ENCODE peak calls at places on chromosome 20, in four cellular contexts. One of them, this sample, is unnamed.

GRCh38 chr20:33576432-33576883 is 85.7 kb upstream of the C20orf144 start:
- DNase-seq in CD8-positive, alpha-beta T cell: no peak
- DNase-seq in GM23338: peak; percentile 28
- DNase-seq in AG09309: no peak
- DNase-seq in this sample: no peak

GRCh38 chr20:33837096-33837830 is 26.1 kb downstream of the CHMP4B start:
- DNase-seq in CD8-positive, alpha-beta T cell: no peak
- DNase-seq in GM23338: no peak
- DNase-seq in AG09309: no peak
- DNase-seq in this sample: no peak

GRCh38 chr20:38969708-38970107 is 7.6 kb downstream of the DHX35 start:
- DNase-seq in CD8-positive, alpha-beta T cell: no peak
- DNase-seq in GM23338: no peak
- DNase-seq in AG09309: no peak
- DNase-seq in this sample: no peak

GRCh38 chr20:62104234-62104789 is 18.0 kb upstream of the LSM14B start:
- DNase-seq in CD8-positive, alpha-beta T cell: no peak
- DNase-seq in GM23338: no peak
- DNase-seq in AG09309: no peak
- DNase-seq in this sample: no peak

GRCh38 chr20:17511401-17511800 is 19.8 kb downstream of the BFSP1 start:
- DNase-seq in CD8-positive, alpha-beta T cell: no peak
- DNase-seq in GM23338: no peak
- DNase-seq in AG09309: no peak
- DNase-seq in this sample: no peak

GRCh38 chr20:3473324-3473723 is 2.5 kb downstream of the ATRN start:
- DNase-seq in CD8-positive, alpha-beta T cell: no peak
- DNase-seq in GM23338: no peak
- DNase-seq in AG09309: no peak
- DNase-seq in this sample: no peak

GRCh38 chr20:32523613-32524218 is 61.4 kb downstream of the NOL4L start:
- DNase-seq in CD8-positive, alpha-beta T cell: no peak
- DNase-seq in GM23338: no peak
- DNase-seq in AG09309: no peak
- DNase-seq in this sample: no peak

GRCh38 chr20:4006640-4007039 is 8.7 kb downstream of the RNF24 start:
- DNase-seq in CD8-positive, alpha-beta T cell: no peak
- DNase-seq in GM23338: peak; percentile 40
- DNase-seq in AG09309: no peak
- DNase-seq in this sample: no peak

GRCh38 chr20:11271920-11272594 is 598.3 kb upstream of the JAG1 start:
- DNase-seq in CD8-positive, alpha-beta T cell: no peak
- DNase-seq in GM23338: no peak
- DNase-seq in AG09309: no peak
- DNase-seq in this sample: no peak

GRCh38 chr20:17109307-17109706 is 117.5 kb upstream of the PCSK2 start:
- DNase-seq in CD8-positive, alpha-beta T cell: no peak
- DNase-seq in GM23338: no peak
- DNase-seq in AG09309: no peak
- DNase-seq in this sample: no peak

GRCh38 chr20:58032599-58032998 is 195.9 kb downstream of the ANKRD60 start:
- DNase-seq in CD8-positive, alpha-beta T cell: no peak
- DNase-seq in GM23338: no peak
- DNase-seq in AG09309: no peak
- DNase-seq in this sample: no peak

GRCh38 chr20:19321176-19321575 is 108.7 kb downstream of the SLC24A3 start:
- DNase-seq in CD8-positive, alpha-beta T cell: no peak
- DNase-seq in GM23338: no peak
- DNase-seq in AG09309: no peak
- DNase-seq in this sample: no peak

GRCh38 chr20:8331740-8332412 is 199.8 kb downstream of the PLCB1 start:
- DNase-seq in CD8-positive, alpha-beta T cell: no peak
- DNase-seq in GM23338: no peak
- DNase-seq in AG09309: no peak
- DNase-seq in this sample: peak; percentile 44

GRCh38 chr20:57505991-57506390 is 18.9 kb downstream of the CTCFL start:
- DNase-seq in CD8-positive, alpha-beta T cell: no peak
- DNase-seq in GM23338: no peak
- DNase-seq in AG09309: no peak
- DNase-seq in this sample: no peak

GRCh38 chr20:61965606-61966491 is 99.8 kb downstream of the TAF4 start:
- DNase-seq in CD8-positive, alpha-beta T cell: peak; percentile 9
- DNase-seq in GM23338: peak; percentile 75
- DNase-seq in AG09309: no peak
- DNase-seq in this sample: no peak

GRCh38 chr20:25320035-25320800 is 70.4 kb downstream of the ABHD12 start:
- DNase-seq in CD8-positive, alpha-beta T cell: no peak
- DNase-seq in GM23338: no peak
- DNase-seq in AG09309: no peak
- DNase-seq in this sample: no peak

GRCh38 chr20:21701171-21701876 is 4.1 kb upstream of the PAX1 start:
- DNase-seq in CD8-positive, alpha-beta T cell: no peak
- DNase-seq in GM23338: peak; percentile 85
- DNase-seq in AG09309: no peak
- DNase-seq in this sample: no peak

GRCh38 chr20:51275816-51276215 is 252.9 kb upstream of the KCNG1 start:
- DNase-seq in CD8-positive, alpha-beta T cell: no peak
- DNase-seq in GM23338: no peak
- DNase-seq in AG09309: peak; percentile 13
- DNase-seq in this sample: no peak

GRCh38 chr20:34318609-34319443 is 15.7 kb upstream of the AHCY start:
- DNase-seq in CD8-positive, alpha-beta T cell: no peak
- DNase-seq in GM23338: peak; percentile 41
- DNase-seq in AG09309: no peak
- DNase-seq in this sample: no peak

GRCh38 chr20:44247676-44248419 is 740 bp downstream of the GDAP1L1 start:
- DNase-seq in CD8-positive, alpha-beta T cell: peak; percentile 12
- DNase-seq in GM23338: peak; percentile 93
- DNase-seq in AG09309: no peak
- DNase-seq in this sample: no peak

GRCh38 chr20:5614506-5614905 is 135.7 kb upstream of the SHLD1 start:
- DNase-seq in CD8-positive, alpha-beta T cell: no peak
- DNase-seq in GM23338: no peak
- DNase-seq in AG09309: no peak
- DNase-seq in this sample: no peak

GRCh38 chr20:407953-408842 is at the start of gene RBCK1:
- DNase-seq in CD8-positive, alpha-beta T cell: peak; percentile 88
- DNase-seq in GM23338: peak; percentile 83
- DNase-seq in AG09309: peak; percentile 35
- DNase-seq in this sample: no peak

GRCh38 chr20:37567331-37567665 is 39.6 kb upstream of the BLCAP start:
- DNase-seq in CD8-positive, alpha-beta T cell: no peak
- DNase-seq in GM23338: peak; percentile 27
- DNase-seq in AG09309: no peak
- DNase-seq in this sample: no peak

GRCh38 chr20:58712116-58712822 is 19.7 kb downstream of the NPEPL1 start:
- DNase-seq in CD8-positive, alpha-beta T cell: no peak
- DNase-seq in GM23338: no peak
- DNase-seq in AG09309: no peak
- DNase-seq in this sample: no peak

GRCh38 chr20:56630086-56630493 is 984 bp downstream of the TFAP2C start:
- DNase-seq in CD8-positive, alpha-beta T cell: no peak
- DNase-seq in GM23338: peak; percentile 91
- DNase-seq in AG09309: no peak
- DNase-seq in this sample: no peak

GRCh38 chr20:61680096-61680495 is 385.6 kb downstream of the TAF4 start:
- DNase-seq in CD8-positive, alpha-beta T cell: no peak
- DNase-seq in GM23338: no peak
- DNase-seq in AG09309: no peak
- DNase-seq in this sample: no peak

GRCh38 chr20:37095108-37095608 is 639 bp downstream of the RBL1 start:
- DNase-seq in CD8-positive, alpha-beta T cell: peak; percentile 45
- DNase-seq in GM23338: no peak
- DNase-seq in AG09309: no peak
- DNase-seq in this sample: no peak

GRCh38 chr20:37524221-37524700 is 3.2 kb downstream of the NNAT start:
- DNase-seq in CD8-positive, alpha-beta T cell: no peak
- DNase-seq in GM23338: no peak
- DNase-seq in AG09309: no peak
- DNase-seq in this sample: no peak

GRCh38 chr20:13493143-13493542 is 145.6 kb downstream of the TASP1 start:
- DNase-seq in CD8-positive, alpha-beta T cell: no peak
- DNase-seq in GM23338: peak; percentile 50
- DNase-seq in AG09309: no peak
- DNase-seq in this sample: no peak

GRCh38 chr20:5809495-5809894 is 59.3 kb downstream of the SHLD1 start:
- DNase-seq in CD8-positive, alpha-beta T cell: no peak
- DNase-seq in GM23338: no peak
- DNase-seq in AG09309: no peak
- DNase-seq in this sample: no peak

GRCh38 chr20:21509079-21509596 is 4.7 kb downstream of the NKX2-2 start:
- DNase-seq in CD8-positive, alpha-beta T cell: no peak
- DNase-seq in GM23338: no peak
- DNase-seq in AG09309: no peak
- DNase-seq in this sample: no peak

GRCh38 chr20:9269280-9269971 is 200.5 kb downstream of the PLCB4 start:
- DNase-seq in CD8-positive, alpha-beta T cell: no peak
- DNase-seq in GM23338: no peak
- DNase-seq in AG09309: peak; percentile 23
- DNase-seq in this sample: no peak

GRCh38 chr20:17952692-17953684 is 15.6 kb downstream of the SNX5 start:
- DNase-seq in CD8-positive, alpha-beta T cell: no peak
- DNase-seq in GM23338: no peak
- DNase-seq in AG09309: no peak
- DNase-seq in this sample: no peak

GRCh38 chr20:17589161-17589834 is 19.4 kb downstream of the DSTN start:
- DNase-seq in CD8-positive, alpha-beta T cell: no peak
- DNase-seq in GM23338: no peak
- DNase-seq in AG09309: no peak
- DNase-seq in this sample: no peak

GRCh38 chr20:57330998-57331397 is 1.4 kb downstream of the SPO11 start:
- DNase-seq in CD8-positive, alpha-beta T cell: no peak
- DNase-seq in GM23338: no peak
- DNase-seq in AG09309: peak; percentile 4
- DNase-seq in this sample: peak; percentile 45

GRCh38 chr20:61397146-61397545 is 145.1 kb downstream of the CDH4 start:
- DNase-seq in CD8-positive, alpha-beta T cell: no peak
- DNase-seq in GM23338: no peak
- DNase-seq in AG09309: no peak
- DNase-seq in this sample: no peak

GRCh38 chr20:5402903-5403531 is 86.3 kb upstream of the PROKR2 start:
- DNase-seq in CD8-positive, alpha-beta T cell: no peak
- DNase-seq in GM23338: peak; percentile 79
- DNase-seq in AG09309: no peak
- DNase-seq in this sample: no peak

GRCh38 chr20:54293526-54293925 is 85.6 kb downstream of the PFDN4 start:
- DNase-seq in CD8-positive, alpha-beta T cell: no peak
- DNase-seq in GM23338: no peak
- DNase-seq in AG09309: no peak
- DNase-seq in this sample: no peak

DNA sequence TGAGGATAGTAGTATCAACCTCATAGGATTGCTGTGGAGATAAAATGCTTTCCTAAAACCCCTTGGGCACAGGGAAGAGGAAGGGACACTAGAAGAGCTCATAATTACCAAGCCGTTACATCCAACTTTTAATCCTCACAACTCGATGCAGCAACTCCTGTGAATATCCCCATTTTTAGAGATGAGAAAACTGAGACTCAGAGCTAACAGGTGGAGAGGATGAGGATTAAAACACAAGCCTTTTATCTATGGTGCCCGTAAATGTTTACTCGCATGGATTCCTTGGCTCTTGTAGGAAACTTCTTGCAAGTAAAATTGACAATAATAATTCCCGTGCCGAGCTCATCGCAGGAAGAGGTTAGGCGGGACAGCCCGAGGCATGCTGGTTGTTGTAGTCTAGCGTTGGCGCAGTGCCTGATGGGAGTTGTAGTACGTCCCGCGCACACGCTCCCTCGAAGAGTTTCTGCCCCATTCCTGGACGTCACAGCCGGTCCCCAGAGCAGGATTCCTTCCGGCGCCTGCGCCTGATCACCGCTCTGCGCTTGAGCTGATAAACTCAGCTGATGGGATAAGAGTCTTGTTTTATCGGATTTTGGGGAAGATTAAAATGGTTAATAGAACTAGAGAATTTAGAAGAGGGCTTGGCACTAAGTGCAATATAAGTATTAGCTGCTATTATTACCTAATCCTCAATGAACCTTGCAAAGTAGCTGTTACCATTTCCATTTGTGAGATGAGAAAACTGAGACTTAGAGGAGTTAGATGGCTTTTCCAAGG is 2.8 kb upstream of the UBE2V1 start:
- DNase-seq in CD8-positive, alpha-beta T cell: peak; percentile 91
- DNase-seq in GM23338: peak; percentile 98
- DNase-seq in AG09309: peak; percentile 87
- DNase-seq in this sample: no peak
- H3K4me3 ChIP-seq in CD8-positive, alpha-beta T cell: peak overlapping the region; percentile 55
- H3K4me3 ChIP-seq in GM23338: peak overlapping the region; percentile 68
- H3K4me3 ChIP-seq in AG09309: peak overlapping the region; percentile 39
- H3K4me3 ChIP-seq in this sample: peak overlapping the region; percentile 59

DNA sequence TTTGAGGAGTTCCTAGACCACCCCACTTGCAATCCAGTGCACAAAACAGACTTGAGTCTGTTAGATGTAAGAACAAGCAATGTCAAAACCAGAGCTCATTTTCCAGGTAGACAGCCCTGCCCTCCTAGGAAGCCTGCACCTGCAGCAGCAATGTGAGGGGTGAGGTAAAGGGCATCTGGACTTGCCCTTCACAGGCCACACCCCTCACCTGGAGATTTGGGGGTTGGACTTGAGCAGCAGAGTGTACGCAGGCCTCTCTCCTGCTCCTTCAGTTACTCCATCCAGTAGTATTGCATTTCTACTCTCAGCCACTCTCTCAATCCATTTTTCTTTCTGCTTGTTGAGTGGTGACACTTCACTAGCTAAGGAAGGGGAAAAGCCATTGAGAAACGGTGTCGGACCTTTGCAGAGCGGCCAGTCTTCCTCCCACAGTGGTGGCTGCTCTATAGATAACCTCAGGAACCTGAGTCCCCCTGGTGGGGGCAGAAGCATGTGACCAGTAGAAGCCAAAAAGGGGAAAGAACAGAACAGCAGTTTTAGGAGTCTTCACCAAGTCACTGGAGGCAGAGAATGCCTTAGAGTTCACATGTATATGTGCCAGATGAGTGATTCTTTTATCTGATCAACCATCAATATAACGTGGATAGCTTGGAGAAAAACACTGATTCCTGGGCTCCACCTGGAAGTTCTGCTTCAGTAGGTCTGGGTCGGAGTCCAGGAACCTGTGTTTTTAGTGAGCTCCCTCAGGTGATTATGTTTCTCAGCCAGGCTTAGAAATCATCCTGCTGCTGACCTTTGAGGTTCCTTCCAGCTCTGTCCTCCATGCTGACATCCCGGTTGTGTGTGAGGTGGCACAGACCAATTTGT is 28.0 kb downstream of the ARFGEF2 start:
- DNase-seq in CD8-positive, alpha-beta T cell: no peak
- DNase-seq in GM23338: peak; percentile 43
- DNase-seq in AG09309: no peak
- DNase-seq in this sample: no peak
- TF ChIP-seq CTCF in CD8-positive, alpha-beta T cell: no peak
- TF ChIP-seq CTCF in GM23338: peak; percentile 48
- TF ChIP-seq CTCF in AG09309: peak; percentile 9
- TF ChIP-seq CTCF in this sample: peak; percentile 3

GRCh38 chr20:46342451-46343357 is 34.4 kb upstream of the CDH22 start:
- DNase-seq in CD8-positive, alpha-beta T cell: no peak
- DNase-seq in GM23338: no peak
- DNase-seq in AG09309: no peak
- DNase-seq in this sample: no peak
- H3K4me3 ChIP-seq in CD8-positive, alpha-beta T cell: peak overlapping the region; percentile 34
- H3K4me3 ChIP-seq in GM23338: no peak overlapping the region
- H3K4me3 ChIP-seq in AG09309: no peak overlapping the region
- H3K4me3 ChIP-seq in this sample: peak overlapping the region; percentile 13

GRCh38 chr20:1964659-1965405 is 29.0 kb downstream of the PDYN start:
- DNase-seq in CD8-positive, alpha-beta T cell: no peak
- DNase-seq in GM23338: peak; percentile 68
- DNase-seq in AG09309: no peak
- DNase-seq in this sample: no peak
- TF ChIP-seq CTCF in CD8-positive, alpha-beta T cell: no peak
- TF ChIP-seq CTCF in GM23338: peak; percentile 46
- TF ChIP-seq CTCF in AG09309: peak; percentile 26
- TF ChIP-seq CTCF in this sample: no peak